ENCODE peak calls at places on chromosomes 4 and X, in seven cellular contexts. Y, O, D, P, V, K and F are unnamed samples.
A peak's percentile ranks its signal among the peaks of the same experiment; 100 is the strongest.

GRCh38 chr4:110483516-110483915 is 7.6 kb downstream of the ENPEP start:
- DNase-seq in V (no peak), O (no peak), P (no peak), K (peak; percentile 59), Y (no peak), D (no peak), F (no peak)

GRCh38 chrX:49204017-49204416 is 4.0 kb upstream of the SYP start:
- DNase-seq in V (no peak), O (no peak), P (no peak), Y (no peak), D (no peak), K (no peak), F (no peak)

GRCh38 chrX:130165181-130165702 is 399 bp downstream of the AIFM1 start:
- DNase-seq in K (peak; percentile 69), O (no peak), P (no peak), Y (no peak), V (no peak), D (peak; percentile 51), F (no peak)

GRCh38 chr4:134327274-134328122 is 125.9 kb upstream of the PABPC4L start:
- DNase-seq in O (no peak), D (no peak), V (no peak), Y (no peak), K (no peak), P (no peak), F (no peak)

GRCh38 chr4:134695433-134695832 is 493.8 kb upstream of the PABPC4L start:
- DNase-seq in O (no peak), D (no peak), Y (no peak), P (no peak), V (no peak), K (no peak), F (no peak)

GRCh38 chr4:149291463-149291862 is 524.2 kb downstream of the IQCM start:
- DNase-seq in K (no peak), Y (peak; percentile 43), D (peak; percentile 15), V (no peak), P (no peak), O (peak; percentile 50), F (peak; percentile 44)

GRCh38 chr4:15531792-15532191 is 62.1 kb downstream of the CC2D2A start:
- DNase-seq in K (no peak), D (no peak), P (no peak), Y (no peak), V (no peak), O (no peak), F (no peak)

GRCh38 chrX:115690554-115691216 is 129.7 kb downstream of the PLS3 start:
- DNase-seq in Y (peak; percentile 79), D (peak; percentile 33), V (no peak), O (peak; percentile 77), P (peak; percentile 31), K (peak; percentile 89), F (peak; percentile 57)

GRCh38 chr4:12902735-12903134 is 581.4 kb downstream of the RAB28 start:
- DNase-seq in D (no peak), Y (no peak), O (no peak), K (no peak), V (no peak), P (no peak), F (no peak)

GRCh38 chr4:183926950-183927349 is 21.8 kb downstream of the STOX2 start:
- DNase-seq in V (no peak), K (no peak), O (no peak), Y (no peak), D (no peak), P (no peak), F (no peak)

GRCh38 chrX:150849996-150850720 is 48.3 kb downstream of the CD99L2 start:
- DNase-seq in P (no peak), V (no peak), Y (no peak), O (no peak), K (peak; percentile 6), D (no peak), F (no peak)

GRCh38 chrX:121832446-121832845 is 785.0 kb downstream of the GLUD2 start:
- DNase-seq in K (peak; percentile 28), O (no peak), V (no peak), Y (no peak), P (no peak), D (no peak), F (no peak)

GRCh38 chrX:153805436-153805835 is 11.0 kb downstream of the SSR4 start:
- DNase-seq in Y (no peak), D (no peak), P (no peak), V (no peak), K (no peak), O (no peak), F (no peak)

GRCh38 chr4:119940557-119940956 is 126.1 kb downstream of the MAD2L1 start:
- DNase-seq in K (no peak), Y (no peak), D (no peak), P (no peak), V (no peak), O (no peak), F (no peak)

GRCh38 chr4:95572304-95572991 is 23.7 kb upstream of the UNC5C start:
- DNase-seq in P (peak; percentile 74), K (no peak), V (no peak), D (peak; percentile 35), Y (no peak), O (peak; percentile 79), F (peak; percentile 12)

GRCh38 chr4:8828869-8829268 is 42.8 kb downstream of the HMX1 start:
- DNase-seq in Y (no peak), O (no peak), D (no peak), K (no peak), P (no peak), V (no peak), F (no peak)

GRCh38 chr4:71231073-71231752 is 107.6 kb upstream of the SLC4A4 start:
- DNase-seq in D (peak; percentile 89), Y (peak; percentile 59), P (peak; percentile 92), V (no peak), O (no peak), K (peak; percentile 67), F (peak; percentile 89)

GRCh38 chrX:78321809-78322208 is 5.6 kb downstream of the CYSLTR1 start:
- DNase-seq in P (peak; percentile 30), K (no peak), O (no peak), D (peak; percentile 28), Y (no peak), V (no peak), F (no peak)

GRCh38 chr4:98688416-98689290 is 30.2 kb upstream of the TSPAN5 start:
- DNase-seq in O (peak; percentile 80), D (no peak), K (peak; percentile 80), Y (peak; percentile 70), V (no peak), P (no peak), F (no peak)

GRCh38 chr4:70715097-70715496 is 6.7 kb upstream of the RUFY3 start:
- DNase-seq in V (no peak), P (no peak), O (no peak), K (peak; percentile 32), D (no peak), Y (peak; percentile 52), F (no peak)

GRCh38 chr4:56289934-56290333 is 97.4 kb downstream of the AASDH start:
- DNase-seq in P (no peak), V (no peak), D (no peak), K (peak; percentile 17), O (no peak), Y (no peak), F (no peak)

GRCh38 chrX:8743126-8743732 is 11.3 kb upstream of the ANOS1 start:
- DNase-seq in Y (peak; percentile 31), P (peak; percentile 80), D (peak; percentile 38), K (peak; percentile 46), V (peak; percentile 33), O (peak; percentile 32), F (peak; percentile 17)

GRCh38 chrX:22950278-22951266 is 49.2 kb upstream of the DDX53 start:
- DNase-seq in V (no peak), D (no peak), K (peak; percentile 90), O (peak; percentile 89), Y (peak; percentile 89), P (no peak), F (no peak)

GRCh38 chr4:186039697-186040096 is 29.3 kb upstream of the TLR3 start:
- DNase-seq in K (no peak), Y (no peak), P (no peak), D (no peak), V (no peak), O (no peak), F (no peak)

GRCh38 chr4:16439771-16440170 is 213.5 kb upstream of the TAPT1 start:
- DNase-seq in V (no peak), P (no peak), K (no peak), O (no peak), D (no peak), Y (no peak), F (peak; percentile 34)

GRCh38 chr4:40238008-40238699 is 41.3 kb downstream of the RHOH start:
- DNase-seq in P (no peak), D (no peak), K (no peak), O (no peak), V (no peak), Y (no peak), F (no peak)

GRCh38 chrX:46573331-46573895 is at the start of gene CHST7:
- DNase-seq in P (peak; percentile 52), K (peak; percentile 81), D (peak; percentile 80), V (peak; percentile 34), O (peak; percentile 77), Y (peak; percentile 52), F (peak; percentile 79)

DNA sequence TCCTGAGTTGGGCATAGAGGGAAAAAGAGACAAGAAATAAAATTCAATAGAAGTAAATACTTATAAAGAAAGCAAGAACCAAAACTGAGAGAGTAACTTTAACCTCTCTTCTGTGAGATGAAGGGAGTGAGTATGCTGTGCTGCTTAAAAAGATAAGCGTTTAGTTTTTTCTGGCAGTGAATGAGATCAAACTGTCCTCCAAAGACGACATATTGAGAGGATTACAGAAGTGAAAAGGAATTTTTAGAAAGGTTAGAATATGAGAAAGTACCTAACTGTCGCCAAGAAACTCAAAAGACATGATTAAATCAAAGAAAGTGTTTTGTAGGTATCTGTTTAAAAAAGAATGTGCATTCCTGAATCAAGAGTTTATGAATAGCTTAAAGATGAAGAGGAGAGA is 16.0 kb downstream of the GAB1 start:
- DNase-seq in Y (no peak), D (no peak), P (no peak), K (no peak), V (no peak), O (no peak), F (no peak)
- H3K4me1 ChIP-seq in Y (peaks cover 24% of the 10 kb centered on the region), D (peaks cover 10% of the 10 kb centered on the region), P (peaks cover 70% of the 10 kb centered on the region), K (peaks cover 20% of the 10 kb centered on the region), V (no peaks in the 10 kb centered on the region), O (peaks cover 5% of the 10 kb centered on the region), F (peaks cover 32% of the 10 kb centered on the region)

DNA sequence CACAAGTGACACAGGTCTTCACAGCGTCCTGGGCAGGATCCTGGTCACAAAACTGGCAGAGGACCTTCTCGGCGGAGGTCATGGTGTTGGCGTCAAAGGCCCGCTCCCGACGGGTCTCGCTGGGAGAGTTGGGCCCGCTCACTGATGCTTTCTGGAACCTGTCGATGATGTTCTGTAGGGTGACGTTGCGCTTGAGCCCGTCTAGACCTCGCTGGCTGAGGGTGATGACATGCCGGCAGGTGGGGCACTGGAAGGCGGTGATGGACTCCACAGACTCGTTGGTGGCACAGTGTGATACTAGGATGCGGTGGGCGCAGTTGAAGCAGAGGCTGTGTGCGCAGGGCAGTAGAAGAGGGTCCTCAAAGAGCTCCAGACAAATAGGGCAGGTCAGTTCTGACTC is 53.2 kb downstream of the MID1 start:
- DNase-seq in Y (no peak), D (no peak), V (no peak), O (no peak), K (no peak), P (no peak), F (no peak)
- H3K4me1 ChIP-seq in Y (peaks cover 15% of the 10 kb centered on the region), D (peaks cover 2% of the 10 kb centered on the region), V (no peaks in the 10 kb centered on the region), O (peaks cover 14% of the 10 kb centered on the region), K (peaks cover 22% of the 10 kb centered on the region), P (peaks cover 7% of the 10 kb centered on the region), F (no peaks in the 10 kb centered on the region)

GRCh38 chr4:82428526-82428968 is 1.7 kb downstream of the HNRNPDL start:
- DNase-seq in V (no peak), P (no peak), K (no peak), Y (no peak), O (no peak), D (no peak), F (no peak)
- H3K4me1 ChIP-seq in V (peaks cover 28% of the 10 kb centered on the region), P (peaks cover 70% of the 10 kb centered on the region), K (peaks cover 35% of the 10 kb centered on the region), Y (peaks cover 4% of the 10 kb centered on the region), O (peaks cover 8% of the 10 kb centered on the region), D (peaks cover 3% of the 10 kb centered on the region), F (peaks cover 38% of the 10 kb centered on the region)

GRCh38 chrX:55008571-55009358 is 8.6 kb downstream of the APEX2 start:
- DNase-seq in P (no peak), V (no peak), K (peak; percentile 21), D (no peak), Y (peak; percentile 4), O (peak; percentile 24), F (peak; percentile 13)
- H3K4me1 ChIP-seq in P (peaks cover 7% of the 10 kb centered on the region), V (peaks cover 8% of the 10 kb centered on the region), K (peaks cover 5% of the 10 kb centered on the region), D (peaks cover 7% of the 10 kb centered on the region), Y (peaks cover 4% of the 10 kb centered on the region), O (no peaks in the 10 kb centered on the region), F (peaks cover 3% of the 10 kb centered on the region)